ENCODE peak calls at places on chromosomes 3 and 15, in seven cellular contexts. P is body of pancreas, Y is heart left ventricle, T is adrenal gland, G is tibial nerve, J is uterus, O is sigmoid colon. V is an unnamed sample.
A peak's percentile ranks its signal among the peaks of the same experiment; 100 is the strongest.

GRCh38 chr3:44865272-44866005 is 3.7 kb downstream of the TMEM42 start:
- DNase-seq in P (no peak), Y (no peak), T (no peak), G (no peak), J (no peak), O (no peak), V (no peak)

GRCh38 chr15:88708256-88709054 is 69.6 kb downstream of the ISG20 start:
- DNase-seq in P (no peak), Y (peak; percentile 61), T (no peak), G (no peak), J (no peak), O (no peak), V (no peak)

GRCh38 chr15:72196409-72197044 is 1.1 kb downstream of the GRAMD2A start:
- DNase-seq in P (no peak), Y (no peak), T (no peak), G (no peak), J (no peak), O (no peak), V (no peak)

GRCh38 chr3:4584537-4585249 is 91.5 kb downstream of the ITPR1 start:
- DNase-seq in P (no peak), Y (peak; percentile 31), T (no peak), G (no peak), J (peak; percentile 50), O (peak; percentile 67), V (no peak)

GRCh38 chr3:144067059-144067458 is 95.4 kb downstream of the DIPK2A start:
- DNase-seq in P (no peak), Y (no peak), T (no peak), G (no peak), J (no peak), O (no peak), V (no peak)

GRCh38 chr15:82642656-82643055 is 4.5 kb downstream of the CPEB1 start:
- DNase-seq in P (no peak), Y (no peak), T (no peak), G (no peak), J (no peak), O (no peak), V (no peak)

GRCh38 chr15:83613716-83614115 is 40.2 kb upstream of the ADAMTSL3 start:
- DNase-seq in P (no peak), Y (no peak), T (no peak), G (no peak), J (no peak), O (no peak), V (no peak)

GRCh38 chr3:181050738-181051137 is 61.2 kb upstream of the DNAJC19 start:
- DNase-seq in P (no peak), Y (no peak), T (no peak), G (no peak), J (no peak), O (no peak), V (no peak)

GRCh38 chr3:186099178-186099577 is 9.7 kb downstream of the ETV5 start:
- DNase-seq in P (peak; percentile 57), Y (peak; percentile 43), T (peak; percentile 85), G (peak; percentile 49), J (no peak), O (no peak), V (no peak)

GRCh38 chr15:56821721-56822425 is 88.6 kb upstream of the ZNF280D start:
- DNase-seq in P (peak; percentile 70), Y (peak; percentile 53), T (peak; percentile 69), G (no peak), J (peak; percentile 60), O (peak; percentile 74), V (peak; percentile 78)

GRCh38 chr3:66237551-66237950 is 16.8 kb downstream of the SLC25A26 start:
- DNase-seq in P (no peak), Y (no peak), T (no peak), G (no peak), J (no peak), O (no peak), V (no peak)

GRCh38 chr3:197558000-197558399 is 2.2 kb upstream of the BDH1 start:
- DNase-seq in P (no peak), Y (no peak), T (no peak), G (no peak), J (no peak), O (no peak), V (no peak)

GRCh38 chr3:76131396-76132153 is 346.2 kb upstream of the ZNF717 start:
- DNase-seq in P (no peak), Y (no peak), T (no peak), G (no peak), J (no peak), O (no peak), V (no peak)

GRCh38 chr15:80259942-80260510 is 8.0 kb upstream of the CTXND1 start:
- DNase-seq in P (no peak), Y (no peak), T (no peak), G (no peak), J (no peak), O (peak; percentile 18), V (no peak)

GRCh38 chr3:7333125-7333524 is 472.2 kb downstream of the GRM7 start:
- DNase-seq in P (no peak), Y (no peak), T (no peak), G (no peak), J (no peak), O (no peak), V (no peak)

GRCh38 chr3:117751691-117752090 is 1042.1 kb downstream of the TUSC7 start:
- DNase-seq in P (no peak), Y (no peak), T (no peak), G (no peak), J (no peak), O (no peak), V (no peak)

GRCh38 chr15:82919231-82919886 is 33.2 kb downstream of the HOMER2 start:
- DNase-seq in P (peak; percentile 94), Y (peak; percentile 50), T (peak; percentile 91), G (no peak), J (no peak), O (no peak), V (no peak)

GRCh38 chr3:127037971-127038446 is 55.1 kb downstream of the PLXNA1 start:
- DNase-seq in P (no peak), Y (no peak), T (no peak), G (no peak), J (no peak), O (peak; percentile 52), V (no peak)

GRCh38 chr3:12875857-12876451 is 34.6 kb upstream of the RPL32 start:
- DNase-seq in P (peak; percentile 40), Y (peak; percentile 68), T (peak; percentile 67), G (no peak), J (peak; percentile 33), O (no peak), V (peak; percentile 18)

GRCh38 chr15:67240235-67241131 is 14.0 kb downstream of the AAGAB start:
- DNase-seq in P (peak; percentile 42), Y (no peak), T (no peak), G (no peak), J (no peak), O (no peak), V (peak; percentile 59)

GRCh38 chr15:71137138-71137518 is 21.9 kb downstream of the THSD4 start:
- DNase-seq in P (peak; percentile 55), Y (no peak), T (no peak), G (no peak), J (peak; percentile 39), O (no peak), V (no peak)

GRCh38 chr3:185729335-185729715 is 95.5 kb downstream of the IGF2BP2 start:
- DNase-seq in P (no peak), Y (no peak), T (no peak), G (no peak), J (no peak), O (no peak), V (no peak)

GRCh38 chr3:123637841-123638240 is 53.0 kb upstream of the HACD2 start:
- DNase-seq in P (no peak), Y (no peak), T (no peak), G (no peak), J (no peak), O (peak; percentile 60), V (no peak)
- H3K4me1 ChIP-seq in P (peaks cover 25% of the 10 kb centered on the region), Y (no peaks in the 10 kb centered on the region), T (no peaks in the 10 kb centered on the region), G (peaks cover 45% of the 10 kb centered on the region), J (no peaks in the 10 kb centered on the region), O (peaks cover 98% of the 10 kb centered on the region), V (peaks cover 7% of the 10 kb centered on the region)

GRCh38 chr3:98735296-98735695 is 27.8 kb upstream of the ST3GAL6 start:
- DNase-seq in P (no peak), Y (no peak), T (no peak), G (no peak), J (no peak), O (no peak), V (no peak)

GRCh38 chr3:98734311-98734710 is 28.8 kb upstream of the ST3GAL6 start:
- DNase-seq in P (no peak), Y (no peak), T (no peak), G (no peak), J (no peak), O (no peak), V (no peak)

GRCh38 chr3:98733778-98734281 is 29.3 kb upstream of the ST3GAL6 start:
- DNase-seq in P (no peak), Y (no peak), T (peak; percentile 27), G (no peak), J (no peak), O (no peak), V (no peak)

GRCh38 chr3:98735761-98736269 is 27.3 kb upstream of the ST3GAL6 start:
- DNase-seq in P (no peak), Y (no peak), T (no peak), G (no peak), J (no peak), O (no peak), V (no peak)

GRCh38 chr3:98734737-98735136 is 28.4 kb upstream of the ST3GAL6 start:
- DNase-seq in P (no peak), Y (no peak), T (no peak), G (no peak), J (no peak), O (no peak), V (no peak)
- TF ChIP-seq POLR2A in P (no peak), Y (no peak), T (no peak), G (no peak), J (no peak), O (no peak), V (no peak)

DNA sequence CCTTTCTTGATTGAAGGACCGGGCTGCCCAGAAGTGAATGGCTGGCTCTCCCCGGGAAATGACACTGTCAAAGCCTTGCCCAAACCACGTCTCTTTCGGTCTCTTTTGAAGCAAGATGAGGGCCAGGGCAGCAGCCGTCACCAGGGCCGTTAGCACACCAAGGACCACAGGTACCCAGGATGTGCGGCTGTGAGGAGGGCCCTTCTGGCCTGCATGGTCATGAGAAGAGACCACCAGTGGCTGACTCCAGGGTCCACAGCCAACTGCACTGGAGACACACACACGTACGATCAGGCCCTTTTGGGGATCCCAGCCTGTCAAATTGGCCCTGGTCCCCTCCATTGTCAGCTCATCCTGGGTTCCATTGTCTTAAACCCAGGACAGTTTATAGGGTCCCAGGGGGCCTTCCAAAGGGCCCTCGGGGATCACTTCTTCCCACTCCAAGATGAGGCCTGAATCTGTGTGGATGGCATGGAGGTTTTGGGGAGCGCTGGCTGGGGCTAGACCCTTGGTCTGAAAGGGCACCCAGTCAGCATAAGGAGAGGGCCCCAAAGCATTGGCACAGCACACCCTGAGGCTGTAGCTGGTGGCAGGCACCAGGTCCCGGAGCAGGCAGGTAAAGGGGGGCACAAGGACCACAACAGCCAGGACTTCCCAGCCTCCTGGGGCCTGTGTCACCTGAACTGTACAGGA is 50.9 kb downstream of the ETFA start:
- DNase-seq in P (no peak), Y (no peak), T (no peak), G (no peak), J (no peak), O (no peak), V (no peak)
- TF ChIP-seq CTCF in P (no peak), Y (no peak), T (no peak), G (no peak), J (no peak), O (no peak), V (no peak)

GRCh38 chr3:195441476-195441970 is 1.3 kb downstream of the ACAP2 start:
- DNase-seq in P (no peak), Y (no peak), T (no peak), G (no peak), J (no peak), O (no peak), V (no peak)
- H3K4me1 ChIP-seq in P (peaks cover 31% of the 10 kb centered on the region), Y (peaks cover 7% of the 10 kb centered on the region), T (peaks cover 10% of the 10 kb centered on the region), G (peaks cover 43% of the 10 kb centered on the region), J (no peaks in the 10 kb centered on the region), O (peaks cover 34% of the 10 kb centered on the region), V (peaks cover 4% of the 10 kb centered on the region)